ENCODE peak calls at places on chromosomes 1 and 21, in six cellular contexts. One of them, this sample, is unnamed. For H3K27me3, the result is how much of the 10 kb centered on the place peaks cover.

GRCh38 chr1:7669559-7670208 is 101.4 kb upstream of the VAMP3 start:
- DNase-seq in HepG2: peak
- DNase-seq in psoas muscle: peak
- DNase-seq in colonic mucosa: peak
- DNase-seq in uterus: peak
- DNase-seq in left ventricle myocardium inferior: no peak
- DNase-seq in this sample: no peak

GRCh38 chr1:6137758-6138157 is 42.4 kb downstream of the CHD5 start:
- DNase-seq in HepG2: no peak
- DNase-seq in left ventricle myocardium inferior: no peak
- DNase-seq in psoas muscle: no peak
- DNase-seq in uterus: no peak
- DNase-seq in colonic mucosa: no peak
- DNase-seq in this sample: no peak

GRCh38 chr1:38697387-38697786 is 162.2 kb downstream of the RRAGC start:
- DNase-seq in colonic mucosa: no peak
- DNase-seq in HepG2: no peak
- DNase-seq in uterus: no peak
- DNase-seq in psoas muscle: no peak
- DNase-seq in left ventricle myocardium inferior: no peak
- DNase-seq in this sample: no peak

GRCh38 chr1:214107322-214108096 is 119.7 kb downstream of the PROX1 start:
- DNase-seq in psoas muscle: no peak
- DNase-seq in left ventricle myocardium inferior: peak
- DNase-seq in uterus: no peak
- DNase-seq in HepG2: no peak
- DNase-seq in colonic mucosa: peak
- DNase-seq in this sample: no peak

GRCh38 chr1:44819594-44820327 is 11.4 kb downstream of the BTBD19 start:
- DNase-seq in left ventricle myocardium inferior: peak
- DNase-seq in uterus: peak
- DNase-seq in colonic mucosa: peak
- DNase-seq in HepG2: peak
- DNase-seq in psoas muscle: peak
- DNase-seq in this sample: peak

GRCh38 chr21:37220981-37221664 is 46.0 kb downstream of the VPS26C start:
- DNase-seq in left ventricle myocardium inferior: peak
- DNase-seq in psoas muscle: peak
- DNase-seq in uterus: peak
- DNase-seq in HepG2: peak
- DNase-seq in colonic mucosa: peak
- DNase-seq in this sample: peak

GRCh38 chr1:69315823-69316222 is 251.9 kb upstream of the LRRC7 start:
- DNase-seq in colonic mucosa: no peak
- DNase-seq in uterus: no peak
- DNase-seq in HepG2: no peak
- DNase-seq in psoas muscle: no peak
- DNase-seq in left ventricle myocardium inferior: no peak
- DNase-seq in this sample: no peak

GRCh38 chr1:109065137-109065536 is 10.7 kb downstream of the TAF13 start:
- DNase-seq in left ventricle myocardium inferior: no peak
- DNase-seq in uterus: no peak
- DNase-seq in colonic mucosa: no peak
- DNase-seq in HepG2: no peak
- DNase-seq in psoas muscle: no peak
- DNase-seq in this sample: no peak

GRCh38 chr1:60922304-60922703 is 160.1 kb upstream of the NFIA start:
- DNase-seq in psoas muscle: peak
- DNase-seq in colonic mucosa: no peak
- DNase-seq in left ventricle myocardium inferior: peak
- DNase-seq in uterus: peak
- DNase-seq in HepG2: no peak
- DNase-seq in this sample: no peak

GRCh38 chr1:10667815-10668214 is 128.6 kb downstream of the CASZ1 start:
- DNase-seq in psoas muscle: no peak
- DNase-seq in uterus: no peak
- DNase-seq in HepG2: no peak
- DNase-seq in left ventricle myocardium inferior: no peak
- DNase-seq in colonic mucosa: no peak
- DNase-seq in this sample: no peak

GRCh38 chr21:36125513-36126121 is 9.3 kb upstream of the CBR3 start:
- DNase-seq in psoas muscle: peak
- DNase-seq in HepG2: peak
- DNase-seq in uterus: no peak
- DNase-seq in left ventricle myocardium inferior: peak
- DNase-seq in colonic mucosa: peak
- DNase-seq in this sample: peak

GRCh38 chr1:22676916-22677601 is 24.0 kb downstream of the C1QB start:
- DNase-seq in uterus: no peak
- DNase-seq in colonic mucosa: no peak
- DNase-seq in left ventricle myocardium inferior: no peak
- DNase-seq in psoas muscle: no peak
- DNase-seq in HepG2: no peak
- DNase-seq in this sample: no peak

GRCh38 chr1:64906447-64906846 is 59.9 kb downstream of the JAK1 start:
- DNase-seq in psoas muscle: no peak
- DNase-seq in left ventricle myocardium inferior: no peak
- DNase-seq in HepG2: peak
- DNase-seq in colonic mucosa: no peak
- DNase-seq in uterus: no peak
- DNase-seq in this sample: no peak

GRCh38 chr1:37307907-37308570 is 166.3 kb upstream of the ZC3H12A start:
- DNase-seq in colonic mucosa: no peak
- DNase-seq in HepG2: no peak
- DNase-seq in psoas muscle: no peak
- DNase-seq in left ventricle myocardium inferior: no peak
- DNase-seq in uterus: no peak
- DNase-seq in this sample: no peak

GRCh38 chr1:111197598-111198289 is 2.7 kb downstream of the DENND2D start:
- DNase-seq in left ventricle myocardium inferior: no peak
- DNase-seq in uterus: no peak
- DNase-seq in HepG2: no peak
- DNase-seq in colonic mucosa: peak
- DNase-seq in psoas muscle: no peak
- DNase-seq in this sample: no peak

GRCh38 chr1:12650001-12650421 is 6.1 kb downstream of the AADACL4 start:
- DNase-seq in left ventricle myocardium inferior: no peak
- DNase-seq in colonic mucosa: no peak
- DNase-seq in uterus: no peak
- DNase-seq in psoas muscle: no peak
- DNase-seq in HepG2: no peak
- DNase-seq in this sample: no peak

GRCh38 chr1:209685835-209686234 is 10.6 kb downstream of the G0S2 start:
- DNase-seq in HepG2: no peak
- DNase-seq in uterus: no peak
- DNase-seq in left ventricle myocardium inferior: no peak
- DNase-seq in colonic mucosa: no peak
- DNase-seq in psoas muscle: no peak
- DNase-seq in this sample: no peak

GRCh38 chr1:76491737-76492136 is 375.5 kb upstream of the ST6GALNAC5 start:
- DNase-seq in HepG2: no peak
- DNase-seq in colonic mucosa: no peak
- DNase-seq in psoas muscle: no peak
- DNase-seq in uterus: no peak
- DNase-seq in left ventricle myocardium inferior: no peak
- DNase-seq in this sample: no peak

GRCh38 chr1:174726167-174726879 is 273.4 kb upstream of the CACYBP start:
- DNase-seq in left ventricle myocardium inferior: no peak
- DNase-seq in psoas muscle: no peak
- DNase-seq in colonic mucosa: no peak
- DNase-seq in HepG2: peak
- DNase-seq in uterus: no peak
- DNase-seq in this sample: no peak

GRCh38 chr1:244901400-244901799 is 37.1 kb upstream of the HNRNPU start:
- DNase-seq in psoas muscle: no peak
- DNase-seq in uterus: no peak
- DNase-seq in HepG2: peak
- DNase-seq in left ventricle myocardium inferior: no peak
- DNase-seq in colonic mucosa: no peak
- DNase-seq in this sample: no peak

GRCh38 chr1:91784191-91784590 is 101.8 kb downstream of the TGFBR3 start:
- DNase-seq in HepG2: no peak
- DNase-seq in colonic mucosa: no peak
- DNase-seq in left ventricle myocardium inferior: no peak
- DNase-seq in psoas muscle: no peak
- DNase-seq in uterus: no peak
- DNase-seq in this sample: no peak

GRCh38 chr1:32769524-32770220 is 47.5 kb downstream of the YARS1 start:
- DNase-seq in uterus: no peak
- DNase-seq in psoas muscle: peak
- DNase-seq in left ventricle myocardium inferior: no peak
- DNase-seq in HepG2: no peak
- DNase-seq in colonic mucosa: no peak
- DNase-seq in this sample: peak

GRCh38 chr1:160578694-160579191 is 553 bp downstream of the CD84 start:
- DNase-seq in colonic mucosa: no peak
- DNase-seq in psoas muscle: no peak
- DNase-seq in HepG2: no peak
- DNase-seq in uterus: no peak
- DNase-seq in left ventricle myocardium inferior: no peak
- DNase-seq in this sample: no peak

GRCh38 chr1:220300442-220301121 is 28.3 kb upstream of the RAB3GAP2 start:
- DNase-seq in psoas muscle: peak
- DNase-seq in HepG2: peak
- DNase-seq in colonic mucosa: peak
- DNase-seq in uterus: peak
- DNase-seq in left ventricle myocardium inferior: peak
- DNase-seq in this sample: peak

GRCh38 chr1:234571692-234572091 is 38.3 kb downstream of the IRF2BP2 start:
- DNase-seq in uterus: no peak
- DNase-seq in left ventricle myocardium inferior: no peak
- DNase-seq in psoas muscle: no peak
- DNase-seq in HepG2: no peak
- DNase-seq in colonic mucosa: no peak
- DNase-seq in this sample: no peak

GRCh38 chr1:4760088-4760487 is 105.7 kb downstream of the AJAP1 start:
- DNase-seq in colonic mucosa: no peak
- DNase-seq in left ventricle myocardium inferior: no peak
- DNase-seq in psoas muscle: no peak
- DNase-seq in HepG2: no peak
- DNase-seq in uterus: no peak
- DNase-seq in this sample: no peak

GRCh38 chr1:21292991-21293536 is 2.8 kb upstream of the ECE1 start:
- DNase-seq in colonic mucosa: no peak
- DNase-seq in uterus: no peak
- DNase-seq in psoas muscle: no peak
- DNase-seq in HepG2: no peak
- DNase-seq in left ventricle myocardium inferior: no peak
- DNase-seq in this sample: no peak

GRCh38 chr1:100703716-100704115 is 15.8 kb upstream of the VCAM1 start:
- DNase-seq in HepG2: no peak
- DNase-seq in psoas muscle: no peak
- DNase-seq in uterus: no peak
- DNase-seq in left ventricle myocardium inferior: no peak
- DNase-seq in colonic mucosa: no peak
- DNase-seq in this sample: no peak

GRCh38 chr21:43645414-43645891 is 13.8 kb downstream of the HSF2BP start:
- DNase-seq in left ventricle myocardium inferior: no peak
- DNase-seq in colonic mucosa: peak
- DNase-seq in uterus: peak
- DNase-seq in HepG2: peak
- DNase-seq in psoas muscle: no peak
- DNase-seq in this sample: no peak

GRCh38 chr1:173409613-173410012 is 67.5 kb upstream of the PRDX6 start:
- DNase-seq in left ventricle myocardium inferior: peak
- DNase-seq in psoas muscle: peak
- DNase-seq in colonic mucosa: no peak
- DNase-seq in HepG2: no peak
- DNase-seq in uterus: no peak
- DNase-seq in this sample: peak

GRCh38 chr21:26148071-26148470 is 22.5 kb downstream of the APP start:
- DNase-seq in psoas muscle: no peak
- DNase-seq in uterus: no peak
- DNase-seq in left ventricle myocardium inferior: no peak
- DNase-seq in colonic mucosa: no peak
- DNase-seq in HepG2: no peak
- DNase-seq in this sample: no peak

GRCh38 chr1:3066250-3066711 is 2.7 kb upstream of the PRDM16 start:
- DNase-seq in uterus: peak
- DNase-seq in left ventricle myocardium inferior: peak
- DNase-seq in colonic mucosa: no peak
- DNase-seq in HepG2: peak
- DNase-seq in psoas muscle: no peak
- DNase-seq in this sample: peak
- H3K27me3 ChIP-seq in uterus: half or more
- H3K27me3 ChIP-seq in left ventricle myocardium inferior: half or more
- H3K27me3 ChIP-seq in colonic mucosa: half or more
- H3K27me3 ChIP-seq in HepG2: under half
- H3K27me3 ChIP-seq in psoas muscle: half or more
- H3K27me3 ChIP-seq in this sample: under half

GRCh38 chr1:156928043-156928602 is 7.7 kb downstream of the LRRC71 start:
- DNase-seq in psoas muscle: no peak
- DNase-seq in HepG2: no peak
- DNase-seq in colonic mucosa: no peak
- DNase-seq in left ventricle myocardium inferior: no peak
- DNase-seq in uterus: no peak
- DNase-seq in this sample: no peak
- H3K4me3 ChIP-seq in psoas muscle: no peak
- H3K4me3 ChIP-seq in HepG2: peak
- H3K4me3 ChIP-seq in colonic mucosa: no peak
- H3K4me3 ChIP-seq in left ventricle myocardium inferior: peak
- H3K4me3 ChIP-seq in uterus: no peak
- H3K4me3 ChIP-seq in this sample: no peak

GRCh38 chr1:58166417-58166816 is 380.1 kb downstream of the OMA1 start:
- DNase-seq in psoas muscle: no peak
- DNase-seq in colonic mucosa: no peak
- DNase-seq in HepG2: no peak
- DNase-seq in uterus: no peak
- DNase-seq in left ventricle myocardium inferior: no peak
- DNase-seq in this sample: no peak
- H3K27me3 ChIP-seq in psoas muscle: under half
- H3K27me3 ChIP-seq in colonic mucosa: under half
- H3K27me3 ChIP-seq in HepG2: under half
- H3K27me3 ChIP-seq in uterus: under half
- H3K27me3 ChIP-seq in left ventricle myocardium inferior: under half
- H3K27me3 ChIP-seq in this sample: under half

GRCh38 chr1:47418122-47418521 is 2.0 kb downstream of the FOXE3 start:
- DNase-seq in left ventricle myocardium inferior: no peak
- DNase-seq in HepG2: no peak
- DNase-seq in colonic mucosa: no peak
- DNase-seq in uterus: no peak
- DNase-seq in psoas muscle: no peak
- DNase-seq in this sample: no peak

GRCh38 chr1:47415728-47416318 is at the start of gene FOXE3:
- DNase-seq in colonic mucosa: no peak
- DNase-seq in uterus: no peak
- DNase-seq in HepG2: no peak
- DNase-seq in left ventricle myocardium inferior: no peak
- DNase-seq in psoas muscle: no peak
- DNase-seq in this sample: no peak

GRCh38 chr1:47418681-47419272 is 2.7 kb downstream of the FOXE3 start:
- DNase-seq in HepG2: no peak
- DNase-seq in left ventricle myocardium inferior: no peak
- DNase-seq in uterus: no peak
- DNase-seq in psoas muscle: no peak
- DNase-seq in colonic mucosa: no peak
- DNase-seq in this sample: no peak

GRCh38 chr1:47417129-47418044 is 1.3 kb downstream of the FOXE3 start:
- DNase-seq in left ventricle myocardium inferior: no peak
- DNase-seq in uterus: no peak
- DNase-seq in HepG2: no peak
- DNase-seq in psoas muscle: no peak
- DNase-seq in colonic mucosa: no peak
- DNase-seq in this sample: no peak

GRCh38 chr1:47416319-47417128 is 439 bp downstream of the FOXE3 start:
- DNase-seq in psoas muscle: no peak
- DNase-seq in uterus: no peak
- DNase-seq in HepG2: no peak
- DNase-seq in colonic mucosa: no peak
- DNase-seq in left ventricle myocardium inferior: no peak
- DNase-seq in this sample: no peak
- H3K4me3 ChIP-seq in psoas muscle: no peak
- H3K4me3 ChIP-seq in uterus: no peak
- H3K4me3 ChIP-seq in HepG2: no peak
- H3K4me3 ChIP-seq in colonic mucosa: peak
- H3K4me3 ChIP-seq in left ventricle myocardium inferior: peak
- H3K4me3 ChIP-seq in this sample: no peak